ENCODE peak calls at places on chromosome 12, in eight cellular contexts. One of them, this sample, is unnamed.
A peak's percentile ranks its signal among the peaks of the same experiment; 100 is the strongest.

GRCh38 chr12:123063535-123063934 is 83.1 kb downstream of the ARL6IP4 start:
- DNase-seq in NCI-H2171 treated with DMSO at 0.1 percent for 48 hours: no peak
- DNase-seq in GM23248: peak; percentile 35
- DNase-seq in fibroblast of pulmonary artery: peak; percentile 31
- DNase-seq in activated T-cell treated with anti-CD3 and anti-CD28 coated beads for 4 hours: no peak
- DNase-seq in iPS-NIHi11: peak; percentile 78
- DNase-seq in activated naive CD4-positive, alpha-beta T cell: no peak
- DNase-seq in neuronal stem cell: peak; percentile 33
- DNase-seq in this sample: peak; percentile 59

GRCh38 chr12:65895759-65896656 is 71.7 kb downstream of the HMGA2 start:
- DNase-seq in neuronal stem cell: peak; percentile 84
- DNase-seq in fibroblast of pulmonary artery: peak; percentile 50
- DNase-seq in activated naive CD4-positive, alpha-beta T cell: no peak
- DNase-seq in GM23248: no peak
- DNase-seq in iPS-NIHi11: peak; percentile 39
- DNase-seq in NCI-H2171 treated with DMSO at 0.1 percent for 48 hours: no peak
- DNase-seq in activated T-cell treated with anti-CD3 and anti-CD28 coated beads for 4 hours: no peak
- DNase-seq in this sample: no peak

GRCh38 chr12:113325938-113326337 is 9.0 kb downstream of the SLC8B1 start:
- DNase-seq in neuronal stem cell: no peak
- DNase-seq in activated T-cell treated with anti-CD3 and anti-CD28 coated beads for 4 hours: no peak
- DNase-seq in fibroblast of pulmonary artery: peak; percentile 66
- DNase-seq in GM23248: peak; percentile 55
- DNase-seq in iPS-NIHi11: no peak
- DNase-seq in NCI-H2171 treated with DMSO at 0.1 percent for 48 hours: no peak
- DNase-seq in activated naive CD4-positive, alpha-beta T cell: no peak
- DNase-seq in this sample: no peak

GRCh38 chr12:91629440-91629839 is 446.8 kb upstream of the DCN start:
- DNase-seq in neuronal stem cell: no peak
- DNase-seq in GM23248: no peak
- DNase-seq in NCI-H2171 treated with DMSO at 0.1 percent for 48 hours: no peak
- DNase-seq in iPS-NIHi11: no peak
- DNase-seq in fibroblast of pulmonary artery: no peak
- DNase-seq in activated T-cell treated with anti-CD3 and anti-CD28 coated beads for 4 hours: no peak
- DNase-seq in activated naive CD4-positive, alpha-beta T cell: no peak
- DNase-seq in this sample: no peak

GRCh38 chr12:121872546-121873223 is 14.0 kb upstream of the HPD start:
- DNase-seq in activated naive CD4-positive, alpha-beta T cell: no peak
- DNase-seq in GM23248: peak; percentile 96
- DNase-seq in neuronal stem cell: no peak
- DNase-seq in activated T-cell treated with anti-CD3 and anti-CD28 coated beads for 4 hours: no peak
- DNase-seq in NCI-H2171 treated with DMSO at 0.1 percent for 48 hours: peak; percentile 43
- DNase-seq in fibroblast of pulmonary artery: peak; percentile 94
- DNase-seq in iPS-NIHi11: no peak
- DNase-seq in this sample: peak; percentile 21

GRCh38 chr12:90323217-90323616 is 614.6 kb upstream of the ATP2B1 start:
- DNase-seq in iPS-NIHi11: no peak
- DNase-seq in neuronal stem cell: no peak
- DNase-seq in activated naive CD4-positive, alpha-beta T cell: no peak
- DNase-seq in activated T-cell treated with anti-CD3 and anti-CD28 coated beads for 4 hours: no peak
- DNase-seq in GM23248: no peak
- DNase-seq in fibroblast of pulmonary artery: no peak
- DNase-seq in NCI-H2171 treated with DMSO at 0.1 percent for 48 hours: no peak
- DNase-seq in this sample: no peak

GRCh38 chr12:113938471-113938870 is 27.7 kb downstream of the RBM19 start:
- DNase-seq in GM23248: no peak
- DNase-seq in activated naive CD4-positive, alpha-beta T cell: no peak
- DNase-seq in fibroblast of pulmonary artery: no peak
- DNase-seq in iPS-NIHi11: no peak
- DNase-seq in NCI-H2171 treated with DMSO at 0.1 percent for 48 hours: no peak
- DNase-seq in neuronal stem cell: no peak
- DNase-seq in activated T-cell treated with anti-CD3 and anti-CD28 coated beads for 4 hours: no peak
- DNase-seq in this sample: no peak

GRCh38 chr12:112778400-112778799 is 13.1 kb upstream of the RPH3A start:
- DNase-seq in fibroblast of pulmonary artery: no peak
- DNase-seq in NCI-H2171 treated with DMSO at 0.1 percent for 48 hours: no peak
- DNase-seq in GM23248: no peak
- DNase-seq in neuronal stem cell: no peak
- DNase-seq in iPS-NIHi11: no peak
- DNase-seq in activated naive CD4-positive, alpha-beta T cell: no peak
- DNase-seq in activated T-cell treated with anti-CD3 and anti-CD28 coated beads for 4 hours: no peak
- DNase-seq in this sample: no peak

GRCh38 chr12:132761032-132761910 is at the start of gene ANKLE2:
- DNase-seq in NCI-H2171 treated with DMSO at 0.1 percent for 48 hours: peak; percentile 6
- DNase-seq in GM23248: peak; percentile 83
- DNase-seq in iPS-NIHi11: peak; percentile 88
- DNase-seq in fibroblast of pulmonary artery: peak; percentile 61
- DNase-seq in neuronal stem cell: peak; percentile 51
- DNase-seq in activated T-cell treated with anti-CD3 and anti-CD28 coated beads for 4 hours: peak; percentile 53
- DNase-seq in activated naive CD4-positive, alpha-beta T cell: no peak
- DNase-seq in this sample: no peak

GRCh38 chr12:57822392-57823130 is 4.0 kb upstream of the AVIL start:
- DNase-seq in NCI-H2171 treated with DMSO at 0.1 percent for 48 hours: no peak
- DNase-seq in activated naive CD4-positive, alpha-beta T cell: no peak
- DNase-seq in neuronal stem cell: no peak
- DNase-seq in GM23248: no peak
- DNase-seq in activated T-cell treated with anti-CD3 and anti-CD28 coated beads for 4 hours: no peak
- DNase-seq in fibroblast of pulmonary artery: no peak
- DNase-seq in iPS-NIHi11: no peak
- DNase-seq in this sample: no peak

GRCh38 chr12:11879306-11879705 is 191.4 kb upstream of the BCL2L14 start:
- DNase-seq in fibroblast of pulmonary artery: peak; percentile 72
- DNase-seq in neuronal stem cell: no peak
- DNase-seq in activated naive CD4-positive, alpha-beta T cell: no peak
- DNase-seq in NCI-H2171 treated with DMSO at 0.1 percent for 48 hours: no peak
- DNase-seq in iPS-NIHi11: no peak
- DNase-seq in GM23248: no peak
- DNase-seq in activated T-cell treated with anti-CD3 and anti-CD28 coated beads for 4 hours: no peak
- DNase-seq in this sample: no peak

GRCh38 chr12:106511365-106511764 is 71.4 kb upstream of the RFX4 start:
- DNase-seq in GM23248: no peak
- DNase-seq in iPS-NIHi11: no peak
- DNase-seq in NCI-H2171 treated with DMSO at 0.1 percent for 48 hours: no peak
- DNase-seq in activated T-cell treated with anti-CD3 and anti-CD28 coated beads for 4 hours: no peak
- DNase-seq in neuronal stem cell: no peak
- DNase-seq in fibroblast of pulmonary artery: no peak
- DNase-seq in activated naive CD4-positive, alpha-beta T cell: no peak
- DNase-seq in this sample: no peak

GRCh38 chr12:26576266-26576665 is 256.7 kb downstream of the ITPR2 start:
- DNase-seq in NCI-H2171 treated with DMSO at 0.1 percent for 48 hours: no peak
- DNase-seq in GM23248: no peak
- DNase-seq in fibroblast of pulmonary artery: no peak
- DNase-seq in activated naive CD4-positive, alpha-beta T cell: no peak
- DNase-seq in neuronal stem cell: no peak
- DNase-seq in iPS-NIHi11: no peak
- DNase-seq in activated T-cell treated with anti-CD3 and anti-CD28 coated beads for 4 hours: no peak
- DNase-seq in this sample: no peak

GRCh38 chr12:27998170-27999110 is 25.9 kb upstream of the PTHLH start:
- DNase-seq in iPS-NIHi11: no peak
- DNase-seq in fibroblast of pulmonary artery: no peak
- DNase-seq in NCI-H2171 treated with DMSO at 0.1 percent for 48 hours: no peak
- DNase-seq in activated T-cell treated with anti-CD3 and anti-CD28 coated beads for 4 hours: no peak
- DNase-seq in activated naive CD4-positive, alpha-beta T cell: no peak
- DNase-seq in neuronal stem cell: no peak
- DNase-seq in GM23248: no peak
- DNase-seq in this sample: no peak

GRCh38 chr12:124921200-124922008 is 7.0 kb upstream of the UBC start:
- DNase-seq in iPS-NIHi11: no peak
- DNase-seq in NCI-H2171 treated with DMSO at 0.1 percent for 48 hours: no peak
- DNase-seq in activated T-cell treated with anti-CD3 and anti-CD28 coated beads for 4 hours: peak; percentile 60
- DNase-seq in neuronal stem cell: no peak
- DNase-seq in activated naive CD4-positive, alpha-beta T cell: no peak
- DNase-seq in fibroblast of pulmonary artery: peak; percentile 71
- DNase-seq in GM23248: peak; percentile 63
- DNase-seq in this sample: no peak

GRCh38 chr12:126831115-126831514 is 1435.9 kb upstream of the TMEM132C start:
- DNase-seq in activated T-cell treated with anti-CD3 and anti-CD28 coated beads for 4 hours: no peak
- DNase-seq in fibroblast of pulmonary artery: no peak
- DNase-seq in neuronal stem cell: no peak
- DNase-seq in NCI-H2171 treated with DMSO at 0.1 percent for 48 hours: no peak
- DNase-seq in iPS-NIHi11: no peak
- DNase-seq in activated naive CD4-positive, alpha-beta T cell: no peak
- DNase-seq in GM23248: no peak
- DNase-seq in this sample: no peak

GRCh38 chr12:130401703-130402102 is 64.0 kb downstream of the PIWIL1 start:
- DNase-seq in NCI-H2171 treated with DMSO at 0.1 percent for 48 hours: peak; percentile 51
- DNase-seq in neuronal stem cell: peak; percentile 17
- DNase-seq in iPS-NIHi11: no peak
- DNase-seq in activated T-cell treated with anti-CD3 and anti-CD28 coated beads for 4 hours: no peak
- DNase-seq in GM23248: no peak
- DNase-seq in activated naive CD4-positive, alpha-beta T cell: no peak
- DNase-seq in fibroblast of pulmonary artery: no peak
- DNase-seq in this sample: peak; percentile 43

GRCh38 chr12:66107451-66107915 is 23.1 kb downstream of the LLPH start:
- DNase-seq in activated naive CD4-positive, alpha-beta T cell: peak; percentile 3
- DNase-seq in GM23248: peak; percentile 92
- DNase-seq in activated T-cell treated with anti-CD3 and anti-CD28 coated beads for 4 hours: peak; percentile 52
- DNase-seq in iPS-NIHi11: peak; percentile 86
- DNase-seq in fibroblast of pulmonary artery: peak; percentile 98
- DNase-seq in neuronal stem cell: peak; percentile 92
- DNase-seq in NCI-H2171 treated with DMSO at 0.1 percent for 48 hours: peak; percentile 74
- DNase-seq in this sample: peak; percentile 93

This sample was measured in NCI-H1694.